ENCODE peak calls at places on chromosomes 2 and 18, in seven cellular contexts. One of them, this sample, is unnamed.

GRCh38 chr2:86477349-86477748 is 36.2 kb downstream of the KDM3A start:
- DNase-seq in AG09309: no peak
- DNase-seq in stimulated activated CD4-positive, alpha-beta T cell treated with anti-CD3 and anti-CD28 coated beads, Interleukin-1b, Interleukin-23, amount 100 ng/mL, for 24 hours: no peak
- DNase-seq in lung: no peak
- DNase-seq in T-helper 1 cell: no peak
- DNase-seq in HCEC 1CT: no peak
- DNase-seq in globus pallidus: no peak
- DNase-seq in this sample: no peak

GRCh38 chr2:109674894-109675534 is 60.9 kb downstream of the SOWAHC start:
- DNase-seq in AG09309: no peak
- DNase-seq in stimulated activated CD4-positive, alpha-beta T cell treated with anti-CD3 and anti-CD28 coated beads, Interleukin-1b, Interleukin-23, amount 100 ng/mL, for 24 hours: no peak
- DNase-seq in lung: no peak
- DNase-seq in T-helper 1 cell: no peak
- DNase-seq in HCEC 1CT: no peak
- DNase-seq in globus pallidus: no peak
- DNase-seq in this sample: peak; percentile 69

GRCh38 chr2:122737429-122738077 is 982.1 kb downstream of the TSN start:
- DNase-seq in AG09309: no peak
- DNase-seq in stimulated activated CD4-positive, alpha-beta T cell treated with anti-CD3 and anti-CD28 coated beads, Interleukin-1b, Interleukin-23, amount 100 ng/mL, for 24 hours: no peak
- DNase-seq in lung: no peak
- DNase-seq in T-helper 1 cell: no peak
- DNase-seq in HCEC 1CT: peak; percentile 30
- DNase-seq in globus pallidus: no peak
- DNase-seq in this sample: no peak

GRCh38 chr2:54084600-54084999 is 30.8 kb upstream of the ACYP2 start:
- DNase-seq in AG09309: no peak
- DNase-seq in stimulated activated CD4-positive, alpha-beta T cell treated with anti-CD3 and anti-CD28 coated beads, Interleukin-1b, Interleukin-23, amount 100 ng/mL, for 24 hours: no peak
- DNase-seq in lung: no peak
- DNase-seq in T-helper 1 cell: no peak
- DNase-seq in HCEC 1CT: peak; percentile 23
- DNase-seq in globus pallidus: peak; percentile 74
- DNase-seq in this sample: no peak

GRCh38 chr2:54574107-54574859 is 118.2 kb downstream of the SPTBN1 start:
- DNase-seq in AG09309: no peak
- DNase-seq in stimulated activated CD4-positive, alpha-beta T cell treated with anti-CD3 and anti-CD28 coated beads, Interleukin-1b, Interleukin-23, amount 100 ng/mL, for 24 hours: no peak
- DNase-seq in lung: peak; percentile 32
- DNase-seq in T-helper 1 cell: peak; percentile 32
- DNase-seq in HCEC 1CT: peak; percentile 35
- DNase-seq in globus pallidus: no peak
- DNase-seq in this sample: peak; percentile 78

GRCh38 chr2:223306371-223306770 is 254.4 kb downstream of the KCNE4 start:
- DNase-seq in AG09309: no peak
- DNase-seq in stimulated activated CD4-positive, alpha-beta T cell treated with anti-CD3 and anti-CD28 coated beads, Interleukin-1b, Interleukin-23, amount 100 ng/mL, for 24 hours: no peak
- DNase-seq in lung: no peak
- DNase-seq in T-helper 1 cell: no peak
- DNase-seq in HCEC 1CT: peak; percentile 24
- DNase-seq in globus pallidus: no peak
- DNase-seq in this sample: no peak

GRCh38 chr2:98833172-98833916 is 102.4 kb upstream of the MGAT4A start:
- DNase-seq in AG09309: no peak
- DNase-seq in stimulated activated CD4-positive, alpha-beta T cell treated with anti-CD3 and anti-CD28 coated beads, Interleukin-1b, Interleukin-23, amount 100 ng/mL, for 24 hours: no peak
- DNase-seq in lung: no peak
- DNase-seq in T-helper 1 cell: no peak
- DNase-seq in HCEC 1CT: no peak
- DNase-seq in globus pallidus: no peak
- DNase-seq in this sample: no peak

GRCh38 chr2:6562762-6563161 is 302.9 kb downstream of the CMPK2 start:
- DNase-seq in AG09309: no peak
- DNase-seq in stimulated activated CD4-positive, alpha-beta T cell treated with anti-CD3 and anti-CD28 coated beads, Interleukin-1b, Interleukin-23, amount 100 ng/mL, for 24 hours: no peak
- DNase-seq in lung: no peak
- DNase-seq in T-helper 1 cell: no peak
- DNase-seq in HCEC 1CT: no peak
- DNase-seq in globus pallidus: no peak
- DNase-seq in this sample: no peak

GRCh38 chr2:174771631-174772491 is 7.6 kb upstream of the CHRNA1 start:
- DNase-seq in AG09309: peak; percentile 65
- DNase-seq in stimulated activated CD4-positive, alpha-beta T cell treated with anti-CD3 and anti-CD28 coated beads, Interleukin-1b, Interleukin-23, amount 100 ng/mL, for 24 hours: no peak
- DNase-seq in lung: peak; percentile 69
- DNase-seq in T-helper 1 cell: no peak
- DNase-seq in HCEC 1CT: peak; percentile 78
- DNase-seq in globus pallidus: peak; percentile 69
- DNase-seq in this sample: peak; percentile 79

GRCh38 chr18:52636536-52636935 is 296.5 kb downstream of the DCC start:
- DNase-seq in AG09309: no peak
- DNase-seq in stimulated activated CD4-positive, alpha-beta T cell treated with anti-CD3 and anti-CD28 coated beads, Interleukin-1b, Interleukin-23, amount 100 ng/mL, for 24 hours: no peak
- DNase-seq in lung: no peak
- DNase-seq in T-helper 1 cell: no peak
- DNase-seq in HCEC 1CT: no peak
- DNase-seq in globus pallidus: no peak
- DNase-seq in this sample: no peak

GRCh38 chr2:10036095-10036879 is 7.1 kb upstream of the KLF11 start:
- DNase-seq in AG09309: peak; percentile 23
- DNase-seq in stimulated activated CD4-positive, alpha-beta T cell treated with anti-CD3 and anti-CD28 coated beads, Interleukin-1b, Interleukin-23, amount 100 ng/mL, for 24 hours: no peak
- DNase-seq in lung: peak; percentile 50
- DNase-seq in T-helper 1 cell: no peak
- DNase-seq in HCEC 1CT: peak; percentile 20
- DNase-seq in globus pallidus: peak; percentile 94
- DNase-seq in this sample: peak; percentile 57

GRCh38 chr2:64259301-64259700 is 115.1 kb upstream of the PELI1 start:
- DNase-seq in AG09309: no peak
- DNase-seq in stimulated activated CD4-positive, alpha-beta T cell treated with anti-CD3 and anti-CD28 coated beads, Interleukin-1b, Interleukin-23, amount 100 ng/mL, for 24 hours: no peak
- DNase-seq in lung: no peak
- DNase-seq in T-helper 1 cell: no peak
- DNase-seq in HCEC 1CT: no peak
- DNase-seq in globus pallidus: no peak
- DNase-seq in this sample: peak; percentile 28

GRCh38 chr2:4561206-4561605 is 857.8 kb downstream of the DCDC2C start:
- DNase-seq in AG09309: no peak
- DNase-seq in stimulated activated CD4-positive, alpha-beta T cell treated with anti-CD3 and anti-CD28 coated beads, Interleukin-1b, Interleukin-23, amount 100 ng/mL, for 24 hours: no peak
- DNase-seq in lung: no peak
- DNase-seq in T-helper 1 cell: no peak
- DNase-seq in HCEC 1CT: no peak
- DNase-seq in globus pallidus: no peak
- DNase-seq in this sample: no peak

GRCh38 chr18:48333563-48333962 is 75.6 kb downstream of the ZBTB7C start:
- DNase-seq in AG09309: no peak
- DNase-seq in stimulated activated CD4-positive, alpha-beta T cell treated with anti-CD3 and anti-CD28 coated beads, Interleukin-1b, Interleukin-23, amount 100 ng/mL, for 24 hours: no peak
- DNase-seq in lung: no peak
- DNase-seq in T-helper 1 cell: no peak
- DNase-seq in HCEC 1CT: no peak
- DNase-seq in globus pallidus: no peak
- DNase-seq in this sample: no peak

GRCh38 chr18:74368901-74369705 is 53.5 kb downstream of the C18orf63 start:
- DNase-seq in AG09309: no peak
- DNase-seq in stimulated activated CD4-positive, alpha-beta T cell treated with anti-CD3 and anti-CD28 coated beads, Interleukin-1b, Interleukin-23, amount 100 ng/mL, for 24 hours: no peak
- DNase-seq in lung: no peak
- DNase-seq in T-helper 1 cell: no peak
- DNase-seq in HCEC 1CT: no peak
- DNase-seq in globus pallidus: no peak
- DNase-seq in this sample: peak; percentile 38

GRCh38 chr2:100257939-100258338 is 64.4 kb downstream of the LONRF2 start:
- DNase-seq in AG09309: no peak
- DNase-seq in stimulated activated CD4-positive, alpha-beta T cell treated with anti-CD3 and anti-CD28 coated beads, Interleukin-1b, Interleukin-23, amount 100 ng/mL, for 24 hours: no peak
- DNase-seq in lung: no peak
- DNase-seq in T-helper 1 cell: no peak
- DNase-seq in HCEC 1CT: no peak
- DNase-seq in globus pallidus: no peak
- DNase-seq in this sample: no peak

GRCh38 chr2:190053426-190053825 is 9.1 kb downstream of the MSTN start:
- DNase-seq in AG09309: no peak
- DNase-seq in stimulated activated CD4-positive, alpha-beta T cell treated with anti-CD3 and anti-CD28 coated beads, Interleukin-1b, Interleukin-23, amount 100 ng/mL, for 24 hours: no peak
- DNase-seq in lung: no peak
- DNase-seq in T-helper 1 cell: no peak
- DNase-seq in HCEC 1CT: no peak
- DNase-seq in globus pallidus: no peak
- DNase-seq in this sample: no peak

GRCh38 chr2:28810384-28811285 is at the start of gene SPDYA:
- DNase-seq in AG09309: no peak
- DNase-seq in stimulated activated CD4-positive, alpha-beta T cell treated with anti-CD3 and anti-CD28 coated beads, Interleukin-1b, Interleukin-23, amount 100 ng/mL, for 24 hours: peak; percentile 76
- DNase-seq in lung: peak; percentile 54
- DNase-seq in T-helper 1 cell: peak; percentile 66
- DNase-seq in HCEC 1CT: no peak
- DNase-seq in globus pallidus: peak; percentile 16
- DNase-seq in this sample: peak; percentile 66

GRCh38 chr2:202023198-202023903 is 10.3 kb upstream of the FZD7 start:
- DNase-seq in AG09309: no peak
- DNase-seq in stimulated activated CD4-positive, alpha-beta T cell treated with anti-CD3 and anti-CD28 coated beads, Interleukin-1b, Interleukin-23, amount 100 ng/mL, for 24 hours: no peak
- DNase-seq in lung: peak; percentile 74
- DNase-seq in T-helper 1 cell: no peak
- DNase-seq in HCEC 1CT: no peak
- DNase-seq in globus pallidus: no peak
- DNase-seq in this sample: no peak

GRCh38 chr2:44071454-44072046 is 75.8 kb upstream of the LRPPRC start:
- DNase-seq in AG09309: no peak
- DNase-seq in stimulated activated CD4-positive, alpha-beta T cell treated with anti-CD3 and anti-CD28 coated beads, Interleukin-1b, Interleukin-23, amount 100 ng/mL, for 24 hours: no peak
- DNase-seq in lung: no peak
- DNase-seq in T-helper 1 cell: no peak
- DNase-seq in HCEC 1CT: no peak
- DNase-seq in globus pallidus: no peak
- DNase-seq in this sample: no peak

GRCh38 chr18:10417679-10418078 is 36.8 kb upstream of the APCDD1 start:
- DNase-seq in AG09309: no peak
- DNase-seq in stimulated activated CD4-positive, alpha-beta T cell treated with anti-CD3 and anti-CD28 coated beads, Interleukin-1b, Interleukin-23, amount 100 ng/mL, for 24 hours: no peak
- DNase-seq in lung: peak; percentile 18
- DNase-seq in T-helper 1 cell: no peak
- DNase-seq in HCEC 1CT: no peak
- DNase-seq in globus pallidus: no peak
- DNase-seq in this sample: peak; percentile 52

GRCh38 chr2:41764919-41765318 is 282.9 kb upstream of the PKDCC start:
- DNase-seq in AG09309: no peak
- DNase-seq in stimulated activated CD4-positive, alpha-beta T cell treated with anti-CD3 and anti-CD28 coated beads, Interleukin-1b, Interleukin-23, amount 100 ng/mL, for 24 hours: no peak
- DNase-seq in lung: no peak
- DNase-seq in T-helper 1 cell: no peak
- DNase-seq in HCEC 1CT: no peak
- DNase-seq in globus pallidus: no peak
- DNase-seq in this sample: no peak

GRCh38 chr18:76168206-76168605 is 326.8 kb downstream of the ZNF516 start:
- DNase-seq in AG09309: no peak
- DNase-seq in stimulated activated CD4-positive, alpha-beta T cell treated with anti-CD3 and anti-CD28 coated beads, Interleukin-1b, Interleukin-23, amount 100 ng/mL, for 24 hours: no peak
- DNase-seq in lung: no peak
- DNase-seq in T-helper 1 cell: no peak
- DNase-seq in HCEC 1CT: no peak
- DNase-seq in globus pallidus: no peak
- DNase-seq in this sample: no peak

GRCh38 chr18:79629249-79629558 is 50.4 kb upstream of the CTDP1 start:
- DNase-seq in AG09309: no peak
- DNase-seq in stimulated activated CD4-positive, alpha-beta T cell treated with anti-CD3 and anti-CD28 coated beads, Interleukin-1b, Interleukin-23, amount 100 ng/mL, for 24 hours: no peak
- DNase-seq in lung: no peak
- DNase-seq in T-helper 1 cell: no peak
- DNase-seq in HCEC 1CT: no peak
- DNase-seq in globus pallidus: no peak
- DNase-seq in this sample: no peak

GRCh38 chr2:1550658-1551316 is 137.5 kb downstream of the TPO start:
- DNase-seq in AG09309: no peak
- DNase-seq in stimulated activated CD4-positive, alpha-beta T cell treated with anti-CD3 and anti-CD28 coated beads, Interleukin-1b, Interleukin-23, amount 100 ng/mL, for 24 hours: peak; percentile 46
- DNase-seq in lung: peak; percentile 42
- DNase-seq in T-helper 1 cell: no peak
- DNase-seq in HCEC 1CT: peak; percentile 8
- DNase-seq in globus pallidus: peak; percentile 8
- DNase-seq in this sample: peak; percentile 36

GRCh38 chr2:75290600-75291140 is 91.3 kb upstream of the TACR1 start:
- DNase-seq in AG09309: no peak
- DNase-seq in stimulated activated CD4-positive, alpha-beta T cell treated with anti-CD3 and anti-CD28 coated beads, Interleukin-1b, Interleukin-23, amount 100 ng/mL, for 24 hours: no peak
- DNase-seq in lung: no peak
- DNase-seq in T-helper 1 cell: no peak
- DNase-seq in HCEC 1CT: peak; percentile 46
- DNase-seq in globus pallidus: no peak
- DNase-seq in this sample: no peak

GRCh38 chr2:73984922-73985317 is 210 bp downstream of the TET3 start:
- DNase-seq in AG09309: no peak
- DNase-seq in stimulated activated CD4-positive, alpha-beta T cell treated with anti-CD3 and anti-CD28 coated beads, Interleukin-1b, Interleukin-23, amount 100 ng/mL, for 24 hours: peak; percentile 56
- DNase-seq in lung: peak; percentile 52
- DNase-seq in T-helper 1 cell: peak; percentile 54
- DNase-seq in HCEC 1CT: no peak
- DNase-seq in globus pallidus: no peak
- DNase-seq in this sample: peak; percentile 46

GRCh38 chr2:101697124-101697793 is at the start of gene MAP4K4:
- DNase-seq in AG09309: peak; percentile 39
- DNase-seq in stimulated activated CD4-positive, alpha-beta T cell treated with anti-CD3 and anti-CD28 coated beads, Interleukin-1b, Interleukin-23, amount 100 ng/mL, for 24 hours: peak; percentile 60
- DNase-seq in lung: peak; percentile 83
- DNase-seq in T-helper 1 cell: peak; percentile 56
- DNase-seq in HCEC 1CT: peak; percentile 85
- DNase-seq in globus pallidus: peak; percentile 89
- DNase-seq in this sample: peak; percentile 82

GRCh38 chr2:119231975-119232665 is 8.5 kb downstream of the STEAP3 start:
- DNase-seq in AG09309: no peak
- DNase-seq in stimulated activated CD4-positive, alpha-beta T cell treated with anti-CD3 and anti-CD28 coated beads, Interleukin-1b, Interleukin-23, amount 100 ng/mL, for 24 hours: no peak
- DNase-seq in lung: no peak
- DNase-seq in T-helper 1 cell: no peak
- DNase-seq in HCEC 1CT: peak; percentile 70
- DNase-seq in globus pallidus: no peak
- DNase-seq in this sample: no peak

This sample was measured in mucosa of gallbladder.